ENCODE peak calls at places on chromosomes 3 and 15, in four cellular contexts. L is keratinocyte, G is K562, B is IMR-90. X is an unnamed sample.
A peak's percentile ranks its signal among the peaks of the same experiment; 100 is the strongest.

GRCh38 chr3:89113887-89114840 is 6.7 kb downstream of the EPHA3 start:
- DNase-seq in B (peak; percentile 42), L (no peak), G (peak; percentile 1), X (no peak)

GRCh38 chr15:63015618-63016017 is 26.9 kb upstream of the TPM1 start:
- DNase-seq in G (no peak), L (no peak), B (peak; percentile 80), X (peak; percentile 70)

GRCh38 chr15:92205255-92205739 is 188.4 kb upstream of the ST8SIA2 start:
- DNase-seq in B (no peak), L (no peak), G (no peak), X (no peak)

GRCh38 chr15:77864211-77865105 is 213.1 kb downstream of the TBC1D2B start:
- DNase-seq in L (no peak), B (no peak), G (no peak), X (no peak)

GRCh38 chr3:58122936-58123700 is 87.7 kb downstream of the DNASE1L3 start:
- DNase-seq in B (no peak), L (no peak), G (no peak), X (no peak)

GRCh38 chr3:107994181-107994580 is 96.7 kb downstream of the CD47 start:
- DNase-seq in L (no peak), G (no peak), B (no peak), X (no peak)

GRCh38 chr15:88393719-88394519 is 73.3 kb downstream of the MRPL46 start:
- DNase-seq in B (no peak), L (no peak), G (no peak), X (no peak)

GRCh38 chr3:151146731-151147091 is 56.3 kb downstream of the GPR171 start:
- DNase-seq in L (no peak), G (no peak), B (no peak), X (no peak)

GRCh38 chr3:25156526-25157075 is 271.5 kb upstream of the RARB start:
- DNase-seq in B (peak; percentile 18), G (no peak), L (no peak), X (peak; percentile 77)

GRCh38 chr15:28947241-28947674 is 61.5 kb downstream of the APBA2 start:
- DNase-seq in L (no peak), G (no peak), B (no peak), X (no peak)

GRCh38 chr15:79003301-79003700 is 58.5 kb upstream of the CTSH start:
- DNase-seq in L (no peak), G (no peak), B (peak; percentile 70), X (no peak)

GRCh38 chr3:87350367-87351199 is 74.2 kb upstream of the POU1F1 start:
- DNase-seq in B (peak; percentile 47), L (no peak), G (peak; percentile 43), X (peak; percentile 67)

GRCh38 chr3:34012102-34012461 is 213.7 kb downstream of the PDCD6IP start:
- DNase-seq in B (peak; percentile 100), G (peak; percentile 44), L (peak; percentile 41), X (peak; percentile 74)

GRCh38 chr3:189363856-189364255 is 192.1 kb downstream of the TPRG1 start:
- DNase-seq in L (no peak), G (no peak), B (no peak), X (no peak)

GRCh38 chr15:59384507-59384906 is 11.8 kb upstream of the MYO1E start:
- DNase-seq in B (no peak), L (no peak), G (no peak), X (no peak)

GRCh38 chr3:71070497-71071465 is 512.7 kb downstream of the FOXP1 start:
- DNase-seq in L (no peak), G (no peak), B (no peak), X (no peak)

GRCh38 chr15:36403351-36403750 is 176.1 kb upstream of the CDIN1 start:
- DNase-seq in G (no peak), L (no peak), B (no peak), X (no peak)

GRCh38 chr15:36409819-36410218 is 169.6 kb upstream of the CDIN1 start:
- DNase-seq in B (no peak), L (no peak), G (no peak), X (no peak)

GRCh38 chr15:36406366-36406765 is 173.1 kb upstream of the CDIN1 start:
- DNase-seq in L (no peak), B (no peak), G (no peak), X (no peak)

DNA sequence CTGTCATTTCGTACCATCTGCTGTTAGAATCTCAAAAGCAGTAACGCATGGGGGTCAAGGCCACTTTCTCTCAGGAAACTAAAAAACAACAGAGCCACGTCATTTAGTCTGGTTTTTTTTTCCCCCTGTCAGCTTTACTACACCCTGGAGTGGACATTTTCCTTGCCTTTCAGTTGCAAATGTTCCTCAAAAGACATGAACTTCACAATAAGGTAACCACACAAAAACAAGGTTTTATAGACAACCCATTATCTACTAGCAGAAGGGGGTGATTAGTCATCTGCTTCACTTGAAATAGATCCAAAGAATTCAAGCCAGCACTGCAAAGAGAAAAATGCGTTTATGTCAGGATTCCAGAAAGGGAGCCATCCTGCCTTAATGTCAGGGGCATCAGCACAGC is 171.8 kb upstream of the CDIN1 start:
- DNase-seq in L (no peak), G (peak; percentile 38), B (peak; percentile 63), X (peak; percentile 41)
- H3K9me1 ChIP-seq in L (no peaks in the 10 kb centered on the region), G (no peaks in the 10 kb centered on the region), B (no peaks in the 10 kb centered on the region), X (no peaks in the 10 kb centered on the region)

DNA sequence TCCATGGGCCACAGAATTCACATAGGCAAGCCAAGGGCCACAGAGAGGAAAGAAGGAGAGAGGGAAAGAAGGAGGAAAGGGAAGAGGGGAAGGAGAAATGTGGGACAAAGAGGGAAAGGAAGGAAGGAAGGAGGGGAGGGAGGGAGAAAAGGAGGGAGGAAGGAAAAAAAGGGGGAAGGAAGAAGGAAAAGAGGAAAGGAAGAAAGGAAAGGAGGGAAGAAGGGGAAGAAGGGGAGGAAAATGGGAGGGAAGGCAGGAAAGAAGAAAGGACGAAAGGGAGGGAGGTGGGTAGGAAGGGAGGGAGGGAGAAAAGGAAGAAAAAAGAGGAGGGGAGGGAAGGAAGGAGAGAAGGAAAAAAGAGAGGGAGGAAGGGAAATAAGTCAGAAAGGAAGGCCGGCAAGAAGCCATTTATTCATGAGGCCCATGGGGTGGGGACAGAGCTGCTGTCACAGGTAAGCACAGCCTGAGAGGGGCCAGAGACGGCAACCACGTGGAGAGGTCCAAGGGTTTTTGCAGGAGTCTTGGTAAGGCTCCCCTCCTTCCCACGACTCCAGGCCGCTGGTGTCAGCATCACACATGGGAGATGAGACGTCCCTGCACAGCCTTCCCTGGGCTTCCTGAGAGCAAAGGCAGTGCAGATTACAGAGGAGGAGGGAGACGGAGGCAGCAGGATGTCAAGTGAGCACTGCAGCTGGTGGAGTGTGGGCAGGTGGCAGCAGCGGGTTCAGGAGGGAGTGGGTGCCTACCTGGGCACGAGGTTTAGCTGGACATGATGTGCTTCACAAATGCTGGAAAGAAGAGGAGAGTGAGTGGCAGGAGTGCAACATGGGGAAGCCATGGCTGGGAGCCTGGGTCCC is 5.5 kb downstream of the MYL3 start:
- DNase-seq in L (no peak), B (no peak), G (no peak), X (no peak)
- H3K9me1 ChIP-seq in L (no peaks in the 10 kb centered on the region), B (no peaks in the 10 kb centered on the region), G (no peaks in the 10 kb centered on the region), X (no peaks in the 10 kb centered on the region)

DNA sequence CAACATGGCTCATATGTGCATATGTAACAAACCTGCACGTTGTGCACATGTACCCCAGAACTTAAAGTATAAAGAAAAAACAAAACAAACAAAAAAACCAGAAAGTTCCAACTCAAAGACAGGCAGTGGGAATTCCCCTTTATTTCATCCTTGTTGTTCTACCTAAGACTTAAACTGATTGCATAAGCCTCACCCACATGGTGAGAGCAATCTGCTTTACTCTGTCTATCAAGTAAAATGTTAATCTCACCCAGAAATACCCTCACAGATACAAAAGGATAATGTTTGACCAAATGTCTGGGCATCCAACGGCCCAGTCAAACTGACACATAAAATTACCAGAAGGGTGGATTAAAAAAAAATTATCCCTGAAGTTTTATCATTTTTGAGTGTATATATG is 190.9 kb upstream of the PLSCR5 start:
- DNase-seq in L (no peak), B (no peak), G (no peak), X (no peak)
- H3K9me1 ChIP-seq in L (no peaks in the 10 kb centered on the region), B (no peaks in the 10 kb centered on the region), G (no peaks in the 10 kb centered on the region), X (no peaks in the 10 kb centered on the region)

GRCh38 chr3:133649486-133650068 is 12.2 kb downstream of the TOPBP1 start:
- DNase-seq in L (no peak), G (no peak), B (no peak), X (no peak)
- H3K9me1 ChIP-seq in L (no peaks in the 10 kb centered on the region), G (no peaks in the 10 kb centered on the region), B (peaks cover 3% of the 10 kb centered on the region), X (no peaks in the 10 kb centered on the region)

GRCh38 chr3:38038447-38038911 is 529 bp upstream of the DLEC1 start:
- DNase-seq in G (no peak), B (no peak), L (no peak), X (no peak)
- H3K9me1 ChIP-seq in G (no peaks in the 10 kb centered on the region), B (peaks cover 5% of the 10 kb centered on the region), L (no peaks in the 10 kb centered on the region), X (no peaks in the 10 kb centered on the region)

GRCh38 chr3:36429986-36430485 is 49.7 kb downstream of the STAC start:
- DNase-seq in L (peak; percentile 28), G (no peak), B (no peak), X (no peak)
- H3K9me1 ChIP-seq in L (no peaks in the 10 kb centered on the region), G (no peaks in the 10 kb centered on the region), B (no peaks in the 10 kb centered on the region), X (no peaks in the 10 kb centered on the region)

GRCh38 chr3:165212580-165212979 is 16.4 kb upstream of the SLITRK3 start:
- DNase-seq in G (no peak), B (no peak), L (no peak), X (no peak)
- H3K9me1 ChIP-seq in G (no peaks in the 10 kb centered on the region), B (no peaks in the 10 kb centered on the region), L (no peaks in the 10 kb centered on the region), X (no peaks in the 10 kb centered on the region)